ENCODE peak calls at places on chromosomes 13 and 19, in seven cellular contexts. V is Peyer's patch, H is HL-60, P is mesendoderm, Q is neural progenitor cell, U is tibial nerve, J is IMR-90. Y is an unnamed sample.

GRCh38 chr19:18763674-18764590 is 27.2 kb downstream of the COMP start:
- DNase-seq in V (no peak), H (no peak), P (no peak), Q (no peak), U (no peak), J (peak; percentile 27), Y (no peak)

GRCh38 chr13:75384881-75385707 is 96.9 kb downstream of the TBC1D4 start:
- DNase-seq in V (no peak), H (no peak), P (no peak), Q (no peak), U (no peak), J (no peak), Y (no peak)

GRCh38 chr13:98511435-98511834 is 65.5 kb downstream of the STK24 start:
- DNase-seq in V (no peak), H (no peak), P (no peak), Q (no peak), U (no peak), J (no peak), Y (no peak)

GRCh38 chr19:30873003-30873402 is 476.2 kb downstream of the TSHZ3 start:
- DNase-seq in V (no peak), H (no peak), P (no peak), Q (no peak), U (no peak), J (no peak), Y (no peak)

GRCh38 chr19:13103961-13104847 is 1.5 kb upstream of the LYL1 start:
- DNase-seq in V (peak; percentile 95), H (peak; percentile 95), P (peak; percentile 33), Q (peak; percentile 64), U (no peak), J (no peak), Y (no peak)

GRCh38 chr19:33775731-33776487 is 20.8 kb upstream of the KCTD15 start:
- DNase-seq in V (no peak), H (no peak), P (no peak), Q (no peak), U (no peak), J (no peak), Y (no peak)

GRCh38 chr19:49779731-49780578 is 13.2 kb downstream of the AP2A1 start:
- DNase-seq in V (no peak), H (no peak), P (no peak), Q (no peak), U (no peak), J (no peak), Y (no peak)

GRCh38 chr19:7506385-7507328 is 9.2 kb upstream of the ZNF358 start:
- DNase-seq in V (peak; percentile 95), H (peak; percentile 58), P (peak; percentile 97), Q (peak; percentile 91), U (peak; percentile 82), J (peak; percentile 48), Y (peak; percentile 61)

GRCh38 chr13:114219406-114219805 is 15.3 kb upstream of the CDC16 start:
- DNase-seq in V (no peak), H (no peak), P (no peak), Q (no peak), U (no peak), J (no peak), Y (no peak)

GRCh38 chr19:46514589-46515289 is 19.1 kb upstream of the PNMA8B start:
- DNase-seq in V (no peak), H (no peak), P (no peak), Q (peak; percentile 3), U (no peak), J (no peak), Y (no peak)

GRCh38 chr19:15418112-15418587 is 638 bp downstream of the AKAP8L start:
- DNase-seq in V (no peak), H (no peak), P (peak; percentile 45), Q (peak; percentile 39), U (no peak), J (no peak), Y (peak; percentile 35)

GRCh38 chr19:29528350-29528945 is 2.7 kb downstream of the VSTM2B start:
- DNase-seq in V (no peak), H (peak; percentile 70), P (peak; percentile 91), Q (peak; percentile 95), U (peak; percentile 39), J (peak; percentile 58), Y (peak; percentile 54)

GRCh38 chr19:33404916-33405315 is 31.4 kb downstream of the CEBPG start:
- DNase-seq in V (peak; percentile 43), H (no peak), P (no peak), Q (no peak), U (no peak), J (no peak), Y (no peak)

GRCh38 chr13:94431569-94431968 is 47.9 kb downstream of the DCT start:
- DNase-seq in V (no peak), H (no peak), P (no peak), Q (no peak), U (no peak), J (peak; percentile 17), Y (no peak)

GRCh38 chr19:29682236-29682895 is 17.1 kb downstream of the PLEKHF1 start:
- DNase-seq in V (no peak), H (no peak), P (no peak), Q (no peak), U (no peak), J (no peak), Y (no peak)

GRCh38 chr19:53132231-53132991 is at the start of gene ZNF415:
- DNase-seq in V (peak; percentile 87), H (peak; percentile 16), P (peak; percentile 89), Q (peak; percentile 96), U (peak; percentile 45), J (peak; percentile 67), Y (peak; percentile 22)

GRCh38 chr19:40739871-40740703 is 10.2 kb downstream of the ACTMAP start:
- DNase-seq in V (no peak), H (no peak), P (no peak), Q (no peak), U (no peak), J (no peak), Y (no peak)

GRCh38 chr19:57302727-57303401 is 17.4 kb upstream of the ZNF543 start:
- DNase-seq in V (no peak), H (no peak), P (peak; percentile 73), Q (no peak), U (no peak), J (no peak), Y (no peak)

GRCh38 chr13:103883152-103883551 is 816.9 kb upstream of the SLC10A2 start:
- DNase-seq in V (peak; percentile 66), H (peak; percentile 49), P (peak; percentile 94), Q (peak; percentile 83), U (peak; percentile 75), J (peak; percentile 95), Y (peak; percentile 74)

GRCh38 chr19:46303702-46304397 is 7.0 kb downstream of the HIF3A start:
- DNase-seq in V (peak; percentile 94), H (no peak), P (peak; percentile 98), Q (peak; percentile 96), U (peak; percentile 40), J (no peak), Y (no peak)

GRCh38 chr13:100666124-100666523 is 8.5 kb downstream of the TMTC4 start:
- DNase-seq in V (no peak), H (no peak), P (no peak), Q (no peak), U (no peak), J (no peak), Y (no peak)

GRCh38 chr19:54875506-54875905 is 1.5 kb downstream of the FCAR start:
- DNase-seq in V (no peak), H (peak; percentile 65), P (no peak), Q (no peak), U (no peak), J (no peak), Y (no peak)

GRCh38 chr13:97257228-97257755 is 35.2 kb downstream of the MBNL2 start:
- DNase-seq in V (no peak), H (no peak), P (no peak), Q (no peak), U (no peak), J (no peak), Y (no peak)
- H3K27ac ChIP-seq in V (peak overlapping the region; percentile 46), H (no peak overlapping the region), P (peak overlapping the region; percentile 8), Q (no peak overlapping the region), U (no peak overlapping the region), J (peak overlapping the region; percentile 86), Y (peak overlapping the region; percentile 8)

GRCh38 chr13:109955598-109955997 is 169.2 kb upstream of the IRS2 start:
- DNase-seq in V (no peak), H (no peak), P (no peak), Q (no peak), U (no peak), J (peak; percentile 53), Y (no peak)
- H3K27ac ChIP-seq in V (no peak overlapping the region), H (no peak overlapping the region), P (no peak overlapping the region), Q (no peak overlapping the region), U (no peak overlapping the region), J (peak overlapping the region; percentile 34), Y (no peak overlapping the region)

DNA sequence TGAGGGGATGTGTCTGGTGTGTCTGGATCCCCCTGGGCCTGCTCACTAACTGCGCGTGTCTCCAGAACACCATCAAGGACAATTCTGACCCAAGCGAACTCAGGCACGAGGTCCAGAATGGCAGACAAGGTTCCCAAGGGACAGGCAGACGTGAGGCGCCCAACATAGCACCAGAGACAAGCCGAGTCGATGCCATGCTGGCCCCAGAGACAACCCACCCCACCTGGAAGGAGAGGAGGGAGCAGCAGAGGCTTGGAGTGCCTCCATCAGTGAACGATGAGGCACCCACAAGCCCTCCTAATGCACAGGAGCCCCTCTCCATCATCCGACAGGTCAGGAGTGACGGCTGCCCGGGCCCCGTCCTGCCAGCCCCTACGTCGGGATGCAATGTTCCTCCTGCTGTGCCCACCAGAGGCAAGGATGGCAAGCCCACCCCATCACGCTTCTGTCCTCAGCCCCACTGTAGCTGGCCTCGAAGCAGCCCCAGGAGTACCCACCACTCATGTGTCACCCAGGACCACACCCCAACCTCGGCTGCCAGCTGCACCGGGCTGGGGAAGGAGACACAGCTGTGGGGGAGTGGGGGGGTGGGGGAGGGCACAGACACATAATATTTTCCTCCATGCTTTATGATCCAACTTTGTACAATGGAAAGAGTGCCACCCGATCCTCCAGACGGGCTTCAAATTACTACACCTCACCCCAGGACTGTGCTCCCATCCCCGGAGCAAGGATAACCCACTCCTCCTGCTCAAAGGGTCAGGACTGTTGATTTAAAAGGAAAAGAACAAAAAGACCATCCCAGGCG is 11.8 kb downstream of the AP3D1 start:
- DNase-seq in V (no peak), H (no peak), P (no peak), Q (no peak), U (no peak), J (no peak), Y (no peak)
- H3K27ac ChIP-seq in V (no peak overlapping the region), H (no peak overlapping the region), P (no peak overlapping the region), Q (no peak overlapping the region), U (no peak overlapping the region), J (no peak overlapping the region), Y (no peak overlapping the region)

GRCh38 chr19:47821460-47822020 is at the start of gene CRX:
- DNase-seq in V (no peak), H (no peak), P (peak; percentile 47), Q (peak; percentile 49), U (no peak), J (no peak), Y (no peak)

GRCh38 chr19:47832723-47833122 is 11.0 kb downstream of the CRX start:
- DNase-seq in V (no peak), H (no peak), P (peak; percentile 25), Q (no peak), U (no peak), J (no peak), Y (no peak)

GRCh38 chr19:47824396-47824795 is 2.7 kb downstream of the CRX start:
- DNase-seq in V (no peak), H (no peak), P (peak; percentile 52), Q (no peak), U (no peak), J (no peak), Y (no peak)

DNA sequence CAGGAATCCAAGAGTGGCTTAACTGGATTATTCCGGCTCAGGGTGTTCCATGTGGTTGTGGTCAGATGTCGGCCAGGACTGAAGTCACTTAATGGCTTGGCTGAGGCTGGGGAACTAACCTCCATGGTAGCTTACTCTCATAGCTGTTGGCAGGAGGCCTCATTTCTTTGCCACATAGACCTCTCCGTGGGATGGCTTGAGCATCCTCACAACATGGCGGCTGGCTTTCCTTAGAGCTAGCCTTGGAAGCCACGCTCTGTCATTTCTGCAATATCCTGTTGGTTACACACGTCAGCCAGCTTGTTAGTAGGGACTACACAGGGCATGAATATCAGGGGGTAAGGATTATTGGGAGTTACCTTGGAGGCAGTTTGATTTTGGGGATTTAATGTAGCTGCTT is 5.1 kb downstream of the CRX start:
- DNase-seq in V (no peak), H (no peak), P (no peak), Q (no peak), U (no peak), J (no peak), Y (no peak)
- H3K27ac ChIP-seq in V (no peak overlapping the region), H (no peak overlapping the region), P (no peak overlapping the region), Q (no peak overlapping the region), U (no peak overlapping the region), J (no peak overlapping the region), Y (no peak overlapping the region)